ENCODE peak calls at places on chromosomes 12 and 14, in ten cellular contexts. P is A673; G is CD4-positive, alpha-beta memory T cell; L is lower lobe of right lung; H is sigmoid colon; Y is upper lobe of right lung; W is GM23248; Z is transverse colon; C is psoas muscle; O is tibial nerve. K is an unnamed sample.

GRCh38 chr12:75717902-75718301 is 206.5 kb upstream of the KRR1 start:
- DNase-seq in P (no peak), G (no peak), L (no peak), H (no peak), Y (no peak), W (no peak), Z (no peak), C (no peak), O (no peak), K (no peak)

GRCh38 chr12:105109465-105110212 is 2.1 kb downstream of the WASHC4 start:
- DNase-seq in P (no peak), G (no peak), L (no peak), H (no peak), Y (no peak), W (peak; percentile 54), Z (no peak), C (no peak), O (peak; percentile 6), K (no peak)

GRCh38 chr12:81835783-81836182 is 76.6 kb upstream of the PPFIA2 start:
- DNase-seq in P (no peak), G (no peak), L (no peak), H (peak; percentile 47), Y (no peak), W (no peak), Z (no peak), C (no peak), O (no peak), K (no peak)

GRCh38 chr12:62817556-62818271 is 117.2 kb downstream of the PPM1H start:
- DNase-seq in P (peak; percentile 79), G (no peak), L (no peak), H (no peak), Y (no peak), W (no peak), Z (no peak), C (no peak), O (no peak), K (no peak)

GRCh38 chr12:52710744-52711143 is 7.4 kb upstream of the KRT77 start:
- DNase-seq in P (no peak), G (no peak), L (no peak), H (no peak), Y (no peak), W (no peak), Z (no peak), C (no peak), O (no peak), K (no peak)

GRCh38 chr14:23639048-23639890 is 3.1 kb downstream of the DHRS2 start:
- DNase-seq in P (no peak), G (no peak), L (no peak), H (no peak), Y (no peak), W (no peak), Z (no peak), C (no peak), O (no peak), K (no peak)

GRCh38 chr14:53885241-53885640 is 71.4 kb downstream of the BMP4 start:
- DNase-seq in P (no peak), G (no peak), L (no peak), H (no peak), Y (no peak), W (no peak), Z (no peak), C (no peak), O (no peak), K (no peak)

GRCh38 chr12:89433634-89434033 is 81.3 kb upstream of the DUSP6 start:
- DNase-seq in P (no peak), G (no peak), L (no peak), H (no peak), Y (no peak), W (peak; percentile 64), Z (no peak), C (no peak), O (no peak), K (no peak)

GRCh38 chr14:55921516-55921915 is 196.7 kb upstream of the PELI2 start:
- DNase-seq in P (no peak), G (no peak), L (no peak), H (no peak), Y (no peak), W (no peak), Z (no peak), C (no peak), O (no peak), K (no peak)

GRCh38 chr14:61342486-61342885 is 21.1 kb downstream of the PRKCH start:
- DNase-seq in P (no peak), G (peak; percentile 95), L (no peak), H (no peak), Y (no peak), W (no peak), Z (peak; percentile 40), C (no peak), O (no peak), K (peak; percentile 53)

GRCh38 chr12:19008102-19008501 is 121.4 kb upstream of the PLEKHA5 start:
- DNase-seq in P (no peak), G (no peak), L (no peak), H (no peak), Y (no peak), W (no peak), Z (no peak), C (no peak), O (no peak), K (no peak)

GRCh38 chr14:105107781-105108515 is 42.7 kb upstream of the GPR132 start:
- DNase-seq in P (no peak), G (no peak), L (no peak), H (peak; percentile 38), Y (no peak), W (no peak), Z (no peak), C (no peak), O (no peak), K (no peak)

GRCh38 chr12:5030066-5030465 is 13.6 kb upstream of the KCNA5 start:
- DNase-seq in P (no peak), G (no peak), L (no peak), H (no peak), Y (no peak), W (no peak), Z (no peak), C (no peak), O (no peak), K (no peak)

GRCh38 chr14:105582639-105583038 is 56.3 kb downstream of the TMEM121 start:
- DNase-seq in P (peak; percentile 27), G (no peak), L (no peak), H (no peak), Y (peak; percentile 46), W (no peak), Z (peak; percentile 7), C (peak; percentile 23), O (no peak), K (peak; percentile 67)

GRCh38 chr12:86774841-86775386 is 518.7 kb upstream of the MGAT4C start:
- DNase-seq in P (no peak), G (no peak), L (no peak), H (no peak), Y (no peak), W (peak; percentile 45), Z (no peak), C (no peak), O (no peak), K (no peak)

GRCh38 chr12:120457133-120457532 is 10.9 kb downstream of the GATC start:
- DNase-seq in P (no peak), G (no peak), L (no peak), H (no peak), Y (no peak), W (peak; percentile 14), Z (no peak), C (no peak), O (no peak), K (no peak)

GRCh38 chr12:131860472-131861260 is 32.5 kb downstream of the MMP17 start:
- DNase-seq in P (peak; percentile 70), G (no peak), L (peak; percentile 82), H (no peak), Y (peak; percentile 81), W (peak; percentile 87), Z (peak; percentile 21), C (peak; percentile 85), O (peak; percentile 36), K (no peak)

GRCh38 chr12:26177303-26177702 is 18.1 kb upstream of the SSPN start:
- DNase-seq in P (no peak), G (no peak), L (no peak), H (no peak), Y (no peak), W (no peak), Z (peak; percentile 61), C (no peak), O (no peak), K (no peak)

DNA sequence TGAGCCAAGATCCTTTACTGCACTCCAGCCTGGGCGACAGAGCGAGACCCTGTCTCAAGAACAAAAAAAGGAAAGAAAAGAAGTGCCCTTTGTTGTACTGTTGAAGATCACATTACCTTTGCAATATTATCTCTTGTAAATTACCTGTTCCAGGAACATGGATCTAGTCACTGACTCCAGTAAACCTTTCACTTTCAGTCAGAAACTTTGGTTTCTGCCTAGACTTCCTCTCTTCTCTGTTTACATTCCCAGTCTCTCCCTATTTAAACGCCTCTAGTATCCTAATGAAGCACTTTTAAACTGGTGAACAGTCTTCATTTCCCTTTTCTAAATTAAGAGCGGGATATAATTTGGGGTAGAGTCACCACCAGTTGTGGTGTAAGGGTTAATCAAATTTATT is 12.8 kb downstream of the CHPT1 start:
- DNase-seq in P (no peak), G (no peak), L (no peak), H (no peak), Y (no peak), W (no peak), Z (no peak), C (no peak), O (no peak), K (no peak)
- H3K4me1 ChIP-seq in P (no peaks in the 10 kb centered on the region), G (peaks cover 14% of the 10 kb centered on the region), L (peaks cover 27% of the 10 kb centered on the region), H (peaks cover 34% of the 10 kb centered on the region), Y (peaks cover 5% of the 10 kb centered on the region), W (peaks cover 4% of the 10 kb centered on the region), Z (peaks cover 52% of the 10 kb centered on the region), C (peaks cover 23% of the 10 kb centered on the region), O (no peaks in the 10 kb centered on the region), K (peaks cover 2% of the 10 kb centered on the region)

DNA sequence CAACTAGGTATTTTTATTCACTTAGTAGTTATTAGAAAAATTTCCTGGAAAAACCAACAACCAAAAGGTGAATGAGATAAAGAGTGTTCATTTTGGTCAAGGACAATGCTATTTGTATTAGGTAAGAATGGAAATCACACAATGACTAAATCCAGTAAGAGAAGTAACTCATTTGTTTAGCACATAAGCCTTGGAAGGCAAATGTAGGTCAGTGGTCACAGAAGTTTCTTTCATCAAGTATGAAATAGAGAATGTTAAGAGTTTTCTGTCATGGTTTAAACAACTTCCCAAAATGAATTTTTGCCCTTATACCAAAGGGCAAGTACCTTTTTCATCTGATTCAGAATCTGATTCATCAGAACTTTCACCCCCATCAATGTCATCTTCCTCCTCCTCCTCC is 101.7 kb downstream of the KIF21A start:
- DNase-seq in P (no peak), G (no peak), L (no peak), H (no peak), Y (no peak), W (peak; percentile 8), Z (no peak), C (no peak), O (no peak), K (no peak)
- H3K4me3 ChIP-seq in P (no peak overlapping the region), G (no peak overlapping the region), L (no peak overlapping the region), H (no peak overlapping the region), Y (no peak overlapping the region), W (no peak overlapping the region), Z (no peak overlapping the region), C (no peak overlapping the region), O (no peak overlapping the region), K (no peak overlapping the region)

GRCh38 chr14:93183596-93184317 is 940 bp downstream of the MOAP1 start:
- DNase-seq in P (no peak), G (no peak), L (no peak), H (no peak), Y (peak; percentile 66), W (peak; percentile 27), Z (peak; percentile 25), C (no peak), O (no peak), K (no peak)
- H3K27ac ChIP-seq in P (peak overlapping the region; percentile 98), G (peak overlapping the region; percentile 98), L (peak overlapping the region; percentile 98), H (peak overlapping the region; percentile 96), Y (peak overlapping the region; percentile 97), W (no peak overlapping the region), Z (peak overlapping the region; percentile 95), C (peak overlapping the region; percentile 92), O (peak overlapping the region; percentile 69), K (no peak overlapping the region)

GRCh38 chr12:12384601-12385321 is 27.9 kb downstream of the BORCS5 start:
- DNase-seq in P (no peak), G (no peak), L (no peak), H (no peak), Y (no peak), W (no peak), Z (no peak), C (no peak), O (no peak), K (no peak)
- H3K4me1 ChIP-seq in P (no peaks in the 10 kb centered on the region), G (peaks cover 87% of the 10 kb centered on the region), L (peaks cover 8% of the 10 kb centered on the region), H (peaks cover 4% of the 10 kb centered on the region), Y (peaks cover 1% of the 10 kb centered on the region), W (peaks cover 25% of the 10 kb centered on the region), Z (peaks cover 16% of the 10 kb centered on the region), C (peaks cover 2% of the 10 kb centered on the region), O (no peaks in the 10 kb centered on the region), K (peaks cover 8% of the 10 kb centered on the region)

K was measured in aorta.